ENCODE peak calls at places on chromosomes 6 and 20, in seven cellular contexts. I is sigmoid colon, N is ascending aorta, K is fibroblast of lung, X is PC-9, L is lung, C is OCI-LY7. H is an unnamed sample. For H3K4me1, the result is how much of the 10 kb centered on the place peaks cover.

GRCh38 chr6:117685359-117685758 is 10.1 kb downstream of the NUS1 start:
- DNase-seq in C (no peak), N (no peak), K (no peak), L (no peak), X (no peak), I (no peak), H (no peak)

GRCh38 chr20:20373046-20373706 is 5.3 kb downstream of the INSM1 start:
- DNase-seq in L (no peak), K (peak), X (no peak), I (no peak), C (no peak), N (no peak), H (no peak)

GRCh38 chr6:32529697-32530429 is at the start of gene HLA-DRB5:
- DNase-seq in N (peak), L (peak), K (no peak), X (no peak), I (peak), C (peak), H (no peak)

GRCh38 chr6:2102316-2102883 is 143.0 kb downstream of the GMDS start:
- DNase-seq in C (no peak), N (no peak), X (no peak), K (peak), L (no peak), I (no peak), H (no peak)

GRCh38 chr6:160162167-160162566 is 40.6 kb downstream of the SLC22A1 start:
- DNase-seq in K (no peak), N (no peak), C (no peak), X (no peak), L (no peak), I (no peak), H (no peak)

GRCh38 chr20:440636-441035 is 21.7 kb downstream of the TBC1D20 start:
- DNase-seq in X (no peak), K (no peak), N (no peak), I (no peak), C (no peak), L (no peak), H (no peak)

GRCh38 chr20:32138921-32139320 is 29.4 kb downstream of the TM9SF4 start:
- DNase-seq in I (peak), C (no peak), N (no peak), X (no peak), K (no peak), L (no peak), H (no peak)

GRCh38 chr6:108731229-108731565 is 117.0 kb upstream of the ARMC2 start:
- DNase-seq in K (no peak), I (no peak), L (no peak), X (no peak), C (no peak), N (peak), H (no peak)

GRCh38 chr20:59806578-59806975 is 126.9 kb downstream of the SYCP2 start:
- DNase-seq in C (no peak), X (no peak), N (no peak), K (no peak), I (no peak), L (peak), H (no peak)

GRCh38 chr6:141252828-141253608 is 879.7 kb upstream of the GJE1 start:
- DNase-seq in I (no peak), K (peak), X (no peak), C (no peak), N (no peak), L (no peak), H (no peak)

GRCh38 chr6:115976321-115976870 is 84.3 kb downstream of the FRK start:
- DNase-seq in L (no peak), C (no peak), I (no peak), X (no peak), N (no peak), K (no peak), H (no peak)

GRCh38 chr6:18260448-18261106 is 3.8 kb downstream of the DEK start:
- DNase-seq in L (no peak), K (peak), I (no peak), C (peak), N (peak), X (peak), H (no peak)

GRCh38 chr6:46103437-46103836 is 26.4 kb upstream of the ENPP4 start:
- DNase-seq in K (no peak), N (no peak), L (no peak), C (no peak), I (no peak), X (no peak), H (no peak)

GRCh38 chr20:56187791-56188190 is 60.7 kb upstream of the MC3R start:
- DNase-seq in I (no peak), L (no peak), N (no peak), K (no peak), X (no peak), C (no peak), H (no peak)

GRCh38 chr6:104187616-104188015 is 672.1 kb downstream of the HACE1 start:
- DNase-seq in X (peak), K (no peak), L (no peak), C (no peak), N (no peak), I (no peak), H (no peak)

GRCh38 chr6:7201732-7202541 is 94.2 kb downstream of the RREB1 start:
- DNase-seq in N (peak), I (no peak), L (peak), C (peak), X (no peak), K (no peak), H (no peak)

GRCh38 chr6:152669894-152670293 is 27.8 kb upstream of the MYCT1 start:
- DNase-seq in N (no peak), I (no peak), K (peak), X (no peak), C (peak), L (no peak), H (no peak)

GRCh38 chr6:45126033-45126432 is 202.1 kb upstream of the RUNX2 start:
- DNase-seq in C (no peak), I (no peak), K (no peak), L (no peak), N (no peak), X (no peak), H (no peak)

GRCh38 chr20:12289476-12289875 is 371.8 kb downstream of the BTBD3 start:
- DNase-seq in L (no peak), N (no peak), I (no peak), C (no peak), X (no peak), K (no peak), H (no peak)

GRCh38 chr6:15048367-15048766 is 197.5 kb upstream of the JARID2 start:
- DNase-seq in C (no peak), I (no peak), K (no peak), L (no peak), N (no peak), X (no peak), H (no peak)

DNA sequence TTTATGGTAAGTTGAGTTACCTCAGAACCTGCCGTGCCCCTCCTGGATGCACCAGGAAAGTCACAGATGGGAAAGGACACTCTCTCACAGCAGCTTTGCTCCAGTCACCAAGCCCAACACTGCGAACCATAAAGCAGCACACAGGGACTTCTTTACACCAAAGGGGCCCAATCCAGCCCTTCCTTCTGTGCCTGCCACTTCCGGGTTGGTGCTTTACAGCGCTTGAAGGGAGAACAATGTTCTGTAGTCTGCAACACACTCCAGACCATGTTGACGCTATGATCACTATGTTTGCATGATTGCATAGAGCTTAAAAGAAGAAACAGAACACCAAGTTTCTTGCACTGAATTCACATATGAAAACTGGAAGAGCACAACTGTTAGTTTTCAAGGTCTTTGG is 57.1 kb downstream of the SERAC1 start:
- DNase-seq in L (no peak), K (no peak), X (no peak), N (no peak), I (no peak), C (no peak), H (no peak)
- H3K4me1 ChIP-seq in L (under half), K (under half), X (under half), N (under half), I (under half), C (under half), H (under half)

GRCh38 chr6:26388441-26388840 is 5.5 kb downstream of the BTN2A2 start:
- DNase-seq in X (no peak), L (no peak), C (no peak), K (no peak), N (no peak), I (no peak), H (no peak)

GRCh38 chr6:26390504-26390903 is 7.6 kb downstream of the BTN2A2 start:
- DNase-seq in I (no peak), X (no peak), L (no peak), K (no peak), N (no peak), C (no peak), H (no peak)

GRCh38 chr6:26387565-26387964 is 4.7 kb downstream of the BTN2A2 start:
- DNase-seq in C (no peak), K (no peak), I (no peak), X (no peak), N (no peak), L (no peak), H (no peak)

GRCh38 chr6:26388014-26388413 is 5.1 kb downstream of the BTN2A2 start:
- DNase-seq in K (no peak), X (no peak), I (no peak), C (no peak), N (no peak), L (no peak), H (no peak)

GRCh38 chr6:26389349-26389799 is 6.5 kb downstream of the BTN2A2 start:
- DNase-seq in N (no peak), I (no peak), K (no peak), L (no peak), C (peak), X (no peak), H (no peak)
- TF ChIP-seq CTCF in N (no peak), I (no peak), K (no peak), L (no peak), C (peak), X (no peak), H (no peak)

GRCh38 chr6:56708810-56709597 is 66.3 kb upstream of the DST start:
- DNase-seq in X (peak), L (no peak), I (no peak), C (peak), N (no peak), K (peak), H (no peak)
- H3K4me1 ChIP-seq in X (under half), L (under half), I (under half), C (under half), N (under half), K (under half), H (under half)

GRCh38 chr20:17992224-17992637 is 23.4 kb downstream of the MGME1 start:
- DNase-seq in N (no peak), C (no peak), I (no peak), K (no peak), L (no peak), X (no peak), H (no peak)

GRCh38 chr20:17998446-17998845 is 29.6 kb downstream of the MGME1 start:
- DNase-seq in C (no peak), K (no peak), X (no peak), I (no peak), N (no peak), L (no peak), H (no peak)

GRCh38 chr20:17993546-17993945 is 24.7 kb downstream of the MGME1 start:
- DNase-seq in X (no peak), N (no peak), I (no peak), K (no peak), C (no peak), L (no peak), H (no peak)

GRCh38 chr20:17992847-17993508 is 24.2 kb downstream of the MGME1 start:
- DNase-seq in L (no peak), I (no peak), N (no peak), X (no peak), C (no peak), K (peak), H (no peak)

DNA sequence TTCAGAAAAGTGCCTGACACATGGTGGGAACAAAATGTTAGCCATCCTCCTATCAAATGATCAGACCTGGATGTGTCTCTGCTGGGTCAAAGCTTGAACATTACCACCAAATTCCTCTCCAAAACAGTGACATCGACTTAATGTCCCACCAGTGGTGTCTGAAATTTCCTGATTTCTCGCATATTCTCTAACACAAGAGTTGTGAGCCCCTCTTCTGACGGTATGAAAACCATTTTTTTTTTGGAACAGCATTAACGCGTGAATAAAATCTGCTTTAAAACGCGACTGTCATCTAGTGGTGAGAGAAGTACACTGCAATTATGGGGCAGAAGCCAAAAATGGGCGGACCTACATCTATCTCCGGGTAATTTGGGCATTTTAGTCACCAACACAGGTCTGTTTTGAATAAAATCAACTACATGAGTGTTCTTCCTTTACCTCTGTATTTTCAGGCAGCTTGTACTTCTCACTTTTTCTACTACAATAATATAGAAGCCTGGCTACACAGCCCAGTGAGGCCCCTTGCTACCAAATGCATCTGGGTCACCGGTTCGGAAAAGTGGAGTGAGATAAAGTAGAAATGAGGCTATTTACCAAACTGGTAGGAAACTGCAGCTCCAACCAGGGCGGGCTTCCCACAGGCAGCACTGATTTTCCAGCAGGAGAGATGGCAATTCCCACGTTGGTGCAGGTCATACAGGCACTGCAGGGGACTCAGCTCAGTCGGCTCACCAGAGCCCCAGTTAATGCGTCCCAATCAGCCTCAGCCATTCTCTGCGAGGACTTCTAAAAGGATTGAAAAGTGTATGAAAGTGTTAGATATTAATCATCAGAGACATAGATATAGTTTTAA is 27.4 kb downstream of the MGME1 start:
- DNase-seq in I (no peak), X (no peak), L (peak), N (no peak), C (peak), K (peak), H (no peak)
- TF ChIP-seq CTCF in I (peak), X (peak), L (peak), N (peak), C (peak), K (peak), H (peak)

DNA sequence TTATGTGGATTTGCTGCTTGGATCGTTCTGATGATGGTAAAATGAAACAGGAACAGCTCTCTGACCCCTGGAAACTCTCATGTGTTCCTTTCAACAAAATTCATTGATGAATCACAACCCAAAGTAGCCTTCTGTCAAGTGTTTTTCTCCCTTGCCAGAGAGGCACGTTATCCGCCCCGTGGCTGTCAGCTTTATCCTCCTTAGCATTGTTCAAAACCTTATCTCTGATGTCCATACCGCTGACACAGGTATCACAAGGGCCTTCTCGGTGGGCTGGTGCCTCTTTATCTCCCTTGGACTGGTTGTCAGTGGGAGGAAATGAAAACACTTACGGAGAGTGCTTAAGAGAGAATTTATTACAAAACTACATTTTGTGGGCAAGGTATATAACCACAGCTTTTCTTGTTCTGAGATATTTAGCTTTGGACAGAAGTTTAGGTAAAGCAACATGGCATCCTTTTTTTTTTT is 84.9 kb downstream of the TIAM2 start:
- DNase-seq in K (no peak), I (no peak), C (no peak), X (no peak), L (no peak), N (no peak), H (no peak)
- H3K4me1 ChIP-seq in K (under half), I (under half), C (under half), X (under half), L (under half), N (under half), H (under half)

GRCh38 chr20:36305602-36306556 is at the start of gene DLGAP4:
- DNase-seq in K (no peak), I (peak), X (no peak), N (no peak), L (no peak), C (no peak), H (no peak)
- TF ChIP-seq CTCF in K (no peak), I (no peak), X (no peak), N (no peak), L (no peak), C (no peak), H (no peak)

GRCh38 chr6:28141500-28142329 is at the start of gene ZKSCAN8:
- DNase-seq in I (peak), C (peak), N (peak), X (peak), K (peak), L (peak), H (peak)
- H3K4me1 ChIP-seq in I (under half), C (under half), N (under half), X (under half), K (under half), L (under half), H (under half)

DNA sequence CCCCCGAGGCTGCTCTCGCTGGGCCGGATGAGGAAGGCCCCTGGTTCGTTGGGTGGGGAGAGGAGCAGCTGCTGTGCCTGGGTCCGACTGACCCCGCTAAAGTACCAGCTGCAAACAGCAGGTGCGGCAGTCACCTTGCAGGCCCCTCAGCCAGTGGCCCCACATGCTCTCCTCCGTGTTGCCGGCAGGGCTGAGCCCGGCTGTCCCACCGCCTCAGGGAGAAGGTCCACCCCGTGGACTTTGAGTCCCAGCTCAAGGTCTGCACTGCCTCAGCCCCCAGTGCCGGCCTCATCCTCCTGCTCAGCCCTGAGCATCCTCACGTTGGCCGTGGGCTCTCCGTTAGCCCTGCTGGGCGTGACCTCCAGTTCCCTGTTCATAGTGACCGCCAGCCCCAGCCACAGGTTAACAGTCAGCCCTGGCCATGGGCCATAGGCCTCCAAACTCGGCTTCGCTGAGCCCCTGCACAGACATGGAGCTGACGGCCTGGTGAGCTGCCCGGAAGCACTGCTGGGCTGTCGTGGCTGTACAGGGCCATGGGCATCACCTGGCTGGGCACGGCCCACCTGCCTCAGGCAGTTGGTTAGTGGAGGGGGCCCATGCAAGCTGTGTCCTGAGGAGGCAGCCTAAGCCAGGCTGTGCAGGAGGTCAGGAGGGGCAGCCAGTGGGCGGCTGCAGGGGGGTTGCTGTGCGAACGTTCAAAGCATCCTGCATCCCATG is 3.1 kb downstream of the SRMS start:
- DNase-seq in L (no peak), K (no peak), N (no peak), X (no peak), I (no peak), C (no peak), H (no peak)
- TF ChIP-seq CTCF in L (no peak), K (no peak), N (no peak), X (no peak), I (no peak), C (no peak), H (no peak)

DNA sequence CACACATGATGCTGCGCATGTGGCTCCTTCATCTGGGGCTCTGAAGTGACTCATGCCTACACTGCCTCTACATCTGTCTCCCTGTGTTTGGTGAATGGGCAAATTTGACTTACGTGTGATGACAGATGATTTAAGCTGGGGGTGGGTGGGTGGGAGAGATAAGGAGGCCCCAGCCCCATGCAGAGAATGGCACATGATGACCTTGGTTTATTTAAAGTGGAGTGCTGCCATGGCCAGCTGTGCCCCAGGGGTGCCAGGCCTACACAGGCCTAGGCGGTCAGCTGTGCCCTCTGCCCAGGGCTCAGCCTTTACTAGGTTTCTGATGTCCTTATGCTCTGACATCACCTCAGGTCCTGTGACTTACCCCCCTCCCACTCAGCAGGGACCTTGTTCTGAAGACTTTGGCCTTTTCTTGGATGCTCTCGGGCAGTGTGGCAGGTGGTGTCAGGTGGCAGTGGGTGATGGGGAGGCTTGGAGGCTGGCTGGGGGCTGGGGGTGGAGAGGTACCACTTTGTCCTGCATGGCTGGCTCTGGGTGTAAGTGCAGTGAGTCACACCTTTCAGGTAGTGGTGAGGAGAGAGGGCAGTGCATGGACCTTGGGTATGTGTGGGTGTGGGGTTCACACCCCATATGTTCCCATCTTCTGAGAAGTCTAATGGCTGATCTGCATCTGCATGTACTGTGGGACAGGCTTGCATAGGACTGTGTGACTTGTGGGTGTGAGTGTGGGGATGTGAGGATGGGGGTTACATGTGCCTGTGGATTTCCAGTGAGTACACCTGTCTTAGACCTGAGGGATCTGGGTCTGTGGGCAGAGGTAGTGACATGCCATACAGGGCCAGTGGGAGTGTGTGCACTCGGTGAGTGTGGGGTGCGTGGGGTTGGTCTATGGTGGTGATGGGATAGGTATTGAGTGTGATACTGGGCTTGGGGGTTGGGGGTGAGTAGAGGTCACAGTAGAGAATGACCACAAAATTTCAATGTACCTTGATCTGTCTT is 41.4 kb downstream of the VEGFA start:
- DNase-seq in K (no peak), C (no peak), L (no peak), I (no peak), X (no peak), N (no peak), H (no peak)
- H3K4me1 ChIP-seq in K (under half), C (under half), L (under half), I (under half), X (half or more), N (under half), H (under half)

GRCh38 chr6:37538107-37538506 is 38.4 kb upstream of the CCDC167 start:
- DNase-seq in C (no peak), L (no peak), I (no peak), N (no peak), K (no peak), X (no peak), H (no peak)
- TF ChIP-seq CTCF in C (peak), L (no peak), I (no peak), N (no peak), K (no peak), X (peak), H (no peak)

H was measured in pancreas.